ENCODE peak calls at places on chromosomes 16 and 17, in five cellular contexts. One of them, this sample, is unnamed. For H3K4me1, the result is how much of the 10 kb centered on the place peaks cover.

GRCh38 chr17:83149761-83150251 is 70.4 kb downstream of the METRNL start:
- DNase-seq in uterus: no peak
- DNase-seq in effector memory CD4-positive, alpha-beta T cell: no peak
- DNase-seq in pancreas: no peak
- DNase-seq in mesendoderm: no peak
- DNase-seq in this sample: no peak

GRCh38 chr16:11700264-11701029 is 32.2 kb downstream of the SNN start:
- DNase-seq in uterus: no peak
- DNase-seq in effector memory CD4-positive, alpha-beta T cell: no peak
- DNase-seq in pancreas: no peak
- DNase-seq in mesendoderm: no peak
- DNase-seq in this sample: no peak

GRCh38 chr16:31764103-31764502 is 109.5 kb upstream of the ZNF267 start:
- DNase-seq in uterus: no peak
- DNase-seq in effector memory CD4-positive, alpha-beta T cell: no peak
- DNase-seq in pancreas: no peak
- DNase-seq in mesendoderm: no peak
- DNase-seq in this sample: no peak

GRCh38 chr17:2814499-2815341 is 18.5 kb downstream of the RAP1GAP2 start:
- DNase-seq in uterus: no peak
- DNase-seq in effector memory CD4-positive, alpha-beta T cell: peak
- DNase-seq in pancreas: no peak
- DNase-seq in mesendoderm: no peak
- DNase-seq in this sample: peak

GRCh38 chr16:83954577-83955016 is 1.6 kb downstream of the OSGIN1 start:
- DNase-seq in uterus: no peak
- DNase-seq in effector memory CD4-positive, alpha-beta T cell: no peak
- DNase-seq in pancreas: peak
- DNase-seq in mesendoderm: peak
- DNase-seq in this sample: peak

GRCh38 chr16:19393226-19394074 is 24.2 kb upstream of the TMC5 start:
- DNase-seq in uterus: no peak
- DNase-seq in effector memory CD4-positive, alpha-beta T cell: no peak
- DNase-seq in pancreas: no peak
- DNase-seq in mesendoderm: peak
- DNase-seq in this sample: no peak

GRCh38 chr17:15023589-15023988 is 241.5 kb downstream of the PMP22 start:
- DNase-seq in uterus: no peak
- DNase-seq in effector memory CD4-positive, alpha-beta T cell: no peak
- DNase-seq in pancreas: no peak
- DNase-seq in mesendoderm: peak
- DNase-seq in this sample: no peak

GRCh38 chr17:76399175-76400172 is 15.1 kb downstream of the SPHK1 start:
- DNase-seq in uterus: no peak
- DNase-seq in effector memory CD4-positive, alpha-beta T cell: no peak
- DNase-seq in pancreas: no peak
- DNase-seq in mesendoderm: no peak
- DNase-seq in this sample: no peak

GRCh38 chr17:59427425-59427921 is 96.0 kb downstream of the YPEL2 start:
- DNase-seq in uterus: no peak
- DNase-seq in effector memory CD4-positive, alpha-beta T cell: no peak
- DNase-seq in pancreas: no peak
- DNase-seq in mesendoderm: peak
- DNase-seq in this sample: no peak

GRCh38 chr16:83713597-83713996 is 94.2 kb upstream of the HSBP1 start:
- DNase-seq in uterus: no peak
- DNase-seq in effector memory CD4-positive, alpha-beta T cell: no peak
- DNase-seq in pancreas: no peak
- DNase-seq in mesendoderm: peak
- DNase-seq in this sample: peak

GRCh38 chr16:1786242-1787055 is 3.7 kb downstream of the NUBP2 start:
- DNase-seq in uterus: peak
- DNase-seq in effector memory CD4-positive, alpha-beta T cell: no peak
- DNase-seq in pancreas: peak
- DNase-seq in mesendoderm: no peak
- DNase-seq in this sample: no peak

GRCh38 chr16:20879175-20880053 is 20.7 kb downstream of the DCUN1D3 start:
- DNase-seq in uterus: no peak
- DNase-seq in effector memory CD4-positive, alpha-beta T cell: no peak
- DNase-seq in pancreas: no peak
- DNase-seq in mesendoderm: no peak
- DNase-seq in this sample: no peak

GRCh38 chr16:89550421-89550988 is 10.0 kb upstream of the RPL13 start:
- DNase-seq in uterus: no peak
- DNase-seq in effector memory CD4-positive, alpha-beta T cell: no peak
- DNase-seq in pancreas: no peak
- DNase-seq in mesendoderm: no peak
- DNase-seq in this sample: no peak
- H3K4me1 ChIP-seq in uterus: under half
- H3K4me1 ChIP-seq in effector memory CD4-positive, alpha-beta T cell: under half
- H3K4me1 ChIP-seq in pancreas: under half
- H3K4me1 ChIP-seq in mesendoderm: under half
- H3K4me1 ChIP-seq in this sample: under half

DNA sequence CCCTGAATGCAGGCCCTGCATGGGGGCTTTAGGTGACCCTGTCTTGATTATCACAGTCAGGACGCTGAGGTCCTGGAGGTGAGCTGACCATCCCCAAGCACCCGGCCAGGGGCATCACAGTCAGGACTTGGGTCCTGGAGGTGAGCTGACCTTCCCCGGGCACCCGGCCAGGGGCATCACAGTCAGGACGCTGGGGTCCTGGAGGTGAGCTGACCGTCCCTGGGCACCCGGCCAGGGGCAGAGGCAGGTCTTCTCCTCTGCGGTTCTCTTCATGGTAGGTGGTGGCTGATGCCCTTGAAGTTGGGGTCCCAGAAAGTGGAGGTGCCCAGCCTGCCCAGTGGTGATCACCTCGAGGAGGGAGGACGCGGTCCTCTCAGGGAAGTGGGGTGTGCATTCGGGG is 36.2 kb upstream of the GSE1 start:
- DNase-seq in uterus: no peak
- DNase-seq in effector memory CD4-positive, alpha-beta T cell: no peak
- DNase-seq in pancreas: no peak
- DNase-seq in mesendoderm: no peak
- DNase-seq in this sample: no peak
- H3K4me1 ChIP-seq in uterus: under half
- H3K4me1 ChIP-seq in effector memory CD4-positive, alpha-beta T cell: under half
- H3K4me1 ChIP-seq in pancreas: under half
- H3K4me1 ChIP-seq in mesendoderm: under half
- H3K4me1 ChIP-seq in this sample: under half

GRCh38 chr16:67672739-67673662 is 6.4 kb downstream of the C16orf86 start:
- DNase-seq in uterus: no peak
- DNase-seq in effector memory CD4-positive, alpha-beta T cell: no peak
- DNase-seq in pancreas: no peak
- DNase-seq in mesendoderm: peak
- DNase-seq in this sample: peak
- H3K4me1 ChIP-seq in uterus: under half
- H3K4me1 ChIP-seq in effector memory CD4-positive, alpha-beta T cell: under half
- H3K4me1 ChIP-seq in pancreas: under half
- H3K4me1 ChIP-seq in mesendoderm: under half
- H3K4me1 ChIP-seq in this sample: under half

GRCh38 chr17:17724307-17724921 is 43.2 kb downstream of the RAI1 start:
- DNase-seq in uterus: no peak
- DNase-seq in effector memory CD4-positive, alpha-beta T cell: no peak
- DNase-seq in pancreas: no peak
- DNase-seq in mesendoderm: peak
- DNase-seq in this sample: no peak
- H3K4me1 ChIP-seq in uterus: under half
- H3K4me1 ChIP-seq in effector memory CD4-positive, alpha-beta T cell: under half
- H3K4me1 ChIP-seq in pancreas: under half
- H3K4me1 ChIP-seq in mesendoderm: under half
- H3K4me1 ChIP-seq in this sample: under half

GRCh38 chr17:29131814-29132682 is 48.1 kb downstream of the MYO18A start:
- DNase-seq in uterus: peak
- DNase-seq in effector memory CD4-positive, alpha-beta T cell: no peak
- DNase-seq in pancreas: no peak
- DNase-seq in mesendoderm: no peak
- DNase-seq in this sample: no peak
- H3K4me1 ChIP-seq in uterus: under half
- H3K4me1 ChIP-seq in effector memory CD4-positive, alpha-beta T cell: under half
- H3K4me1 ChIP-seq in pancreas: under half
- H3K4me1 ChIP-seq in mesendoderm: under half
- H3K4me1 ChIP-seq in this sample: under half

GRCh38 chr17:77440571-77440981 is 299.8 kb downstream of the SEC14L1 start:
- DNase-seq in uterus: no peak
- DNase-seq in effector memory CD4-positive, alpha-beta T cell: no peak
- DNase-seq in pancreas: no peak
- DNase-seq in mesendoderm: no peak
- DNase-seq in this sample: peak
- H3K4me1 ChIP-seq in uterus: half or more
- H3K4me1 ChIP-seq in effector memory CD4-positive, alpha-beta T cell: half or more
- H3K4me1 ChIP-seq in pancreas: under half
- H3K4me1 ChIP-seq in mesendoderm: under half
- H3K4me1 ChIP-seq in this sample: half or more

GRCh38 chr17:63029520-63029919 is 63.5 kb downstream of the TANC2 start:
- DNase-seq in uterus: no peak
- DNase-seq in effector memory CD4-positive, alpha-beta T cell: no peak
- DNase-seq in pancreas: no peak
- DNase-seq in mesendoderm: no peak
- DNase-seq in this sample: no peak
- H3K4me1 ChIP-seq in uterus: under half
- H3K4me1 ChIP-seq in effector memory CD4-positive, alpha-beta T cell: under half
- H3K4me1 ChIP-seq in pancreas: under half
- H3K4me1 ChIP-seq in mesendoderm: under half
- H3K4me1 ChIP-seq in this sample: under half

GRCh38 chr17:17709815-17710321 is 28.6 kb downstream of the RAI1 start:
- DNase-seq in uterus: no peak
- DNase-seq in effector memory CD4-positive, alpha-beta T cell: no peak
- DNase-seq in pancreas: peak
- DNase-seq in mesendoderm: no peak
- DNase-seq in this sample: no peak
- H3K4me1 ChIP-seq in uterus: under half
- H3K4me1 ChIP-seq in effector memory CD4-positive, alpha-beta T cell: under half
- H3K4me1 ChIP-seq in pancreas: under half
- H3K4me1 ChIP-seq in mesendoderm: under half
- H3K4me1 ChIP-seq in this sample: under half

GRCh38 chr16:24990803-24991202 is 24.4 kb downstream of the ARHGAP17 start:
- DNase-seq in uterus: no peak
- DNase-seq in effector memory CD4-positive, alpha-beta T cell: no peak
- DNase-seq in pancreas: no peak
- DNase-seq in mesendoderm: no peak
- DNase-seq in this sample: no peak
- H3K4me1 ChIP-seq in uterus: under half
- H3K4me1 ChIP-seq in effector memory CD4-positive, alpha-beta T cell: under half
- H3K4me1 ChIP-seq in pancreas: half or more
- H3K4me1 ChIP-seq in mesendoderm: under half
- H3K4me1 ChIP-seq in this sample: under half